ENCODE peak calls at places on chromosomes 7 and 10, in nine cellular contexts. V, Q, Z, P, M, T, G, O and W are unnamed samples.

GRCh38 chr10:86979977-86980448 is 11.7 kb downstream of the ADIRF start:
- DNase-seq in V (no peak), Q (no peak), Z (no peak), P (no peak), M (no peak), T (peak; percentile 60), G (no peak), O (no peak), W (no peak)

GRCh38 chr10:3935141-3935540 is 150.1 kb upstream of the KLF6 start:
- DNase-seq in V (no peak), Q (no peak), Z (peak; percentile 94), P (peak; percentile 93), M (peak; percentile 92), T (peak; percentile 91), G (peak; percentile 65), O (peak; percentile 48), W (peak; percentile 92)

GRCh38 chr10:126421745-126422144 is 33.5 kb upstream of the ADAM12 start:
- DNase-seq in V (no peak), Q (no peak), Z (peak; percentile 100), P (peak; percentile 99), M (peak; percentile 97), T (peak; percentile 97), G (no peak), O (no peak), W (peak; percentile 98)

GRCh38 chr10:110522365-110522988 is 24.8 kb downstream of the DUSP5 start:
- DNase-seq in V (no peak), Q (no peak), Z (peak; percentile 73), P (peak; percentile 60), M (no peak), T (peak; percentile 37), G (no peak), O (no peak), W (peak; percentile 50)

GRCh38 chr7:51459809-51460208 is 143.2 kb upstream of the COBL start:
- DNase-seq in V (no peak), Q (no peak), Z (no peak), P (no peak), M (no peak), T (no peak), G (no peak), O (no peak), W (no peak)

GRCh38 chr7:1950623-1951523 is 280.8 kb downstream of the ELFN1 start:
- DNase-seq in V (no peak), Q (no peak), Z (peak; percentile 19), P (peak; percentile 22), M (no peak), T (no peak), G (no peak), O (no peak), W (no peak)

GRCh38 chr10:64215088-64215487 is 693.9 kb downstream of the REEP3 start:
- DNase-seq in V (no peak), Q (no peak), Z (no peak), P (no peak), M (peak; percentile 3), T (no peak), G (no peak), O (no peak), W (no peak)

GRCh38 chr10:5871596-5871995 is 18.1 kb downstream of the ANKRD16 start:
- DNase-seq in V (no peak), Q (no peak), Z (no peak), P (no peak), M (no peak), T (no peak), G (no peak), O (no peak), W (no peak)

GRCh38 chr10:75984067-75984466 is 552.6 kb downstream of the LRMDA start:
- DNase-seq in V (no peak), Q (no peak), Z (no peak), P (no peak), M (no peak), T (no peak), G (no peak), O (no peak), W (no peak)

GRCh38 chr10:49277973-49278372 is 21.0 kb upstream of the C10orf71 start:
- DNase-seq in V (no peak), Q (no peak), Z (no peak), P (no peak), M (no peak), T (no peak), G (no peak), O (no peak), W (no peak)

GRCh38 chr10:123577921-123578461 is 88.2 kb upstream of the GPR26 start:
- DNase-seq in V (peak; percentile 33), Q (no peak), Z (no peak), P (no peak), M (no peak), T (no peak), G (no peak), O (no peak), W (no peak)

GRCh38 chr7:122901250-122901649 is 15.0 kb upstream of the CADPS2 start:
- DNase-seq in V (no peak), Q (no peak), Z (no peak), P (no peak), M (no peak), T (peak; percentile 4), G (no peak), O (no peak), W (no peak)

GRCh38 chr7:122902751-122903495 is 16.7 kb upstream of the CADPS2 start:
- DNase-seq in V (no peak), Q (no peak), Z (no peak), P (no peak), M (no peak), T (peak; percentile 4), G (no peak), O (no peak), W (no peak)
- H3K4me3 ChIP-seq in V (no peak overlapping the region), Q (no peak overlapping the region), Z (no peak overlapping the region), P (no peak overlapping the region), M (no peak overlapping the region), T (no peak overlapping the region), G (no peak overlapping the region), O (no peak overlapping the region), W (no peak overlapping the region)

GRCh38 chr7:79090543-79090942 is 362.9 kb downstream of the MAGI2 start:
- DNase-seq in V (no peak), Q (no peak), Z (peak; percentile 73), P (peak; percentile 43), M (no peak), T (no peak), G (no peak), O (no peak), W (no peak)
- TF ChIP-seq CTCF in V (no peak), Q (no peak), Z (no peak), P (no peak), M (no peak), T (no peak), G (no peak), O (no peak), W (no peak)

GRCh38 chr10:361203-362135 is 226.2 kb downstream of the ZMYND11 start:
- DNase-seq in V (no peak), Q (peak; percentile 41), Z (no peak), P (no peak), M (no peak), T (no peak), G (no peak), O (no peak), W (peak; percentile 39)
- H3K4me3 ChIP-seq in V (no peak overlapping the region), Q (no peak overlapping the region), Z (no peak overlapping the region), P (no peak overlapping the region), M (no peak overlapping the region), T (no peak overlapping the region), G (no peak overlapping the region), O (no peak overlapping the region), W (no peak overlapping the region)

DNA sequence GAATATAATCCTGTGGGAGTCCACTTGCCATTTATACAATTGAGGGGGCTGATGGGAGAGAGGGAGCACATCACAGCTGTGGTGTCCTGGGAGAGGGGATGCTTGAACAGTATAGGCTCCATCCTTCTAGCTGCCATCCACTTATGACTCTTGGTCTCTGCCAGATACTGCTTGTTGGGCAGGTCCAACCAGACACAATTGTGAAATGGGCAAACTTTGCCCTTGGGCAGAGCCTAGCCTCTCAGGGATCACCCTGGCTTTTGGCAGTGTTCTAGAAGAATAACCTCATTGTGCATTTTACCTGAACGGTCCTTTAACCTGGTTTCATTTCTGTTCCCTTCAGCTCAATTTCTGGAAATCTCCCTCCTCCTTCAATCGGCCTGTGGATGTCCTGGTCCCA is 6.0 kb downstream of the CPA4 start:
- DNase-seq in V (no peak), Q (no peak), Z (no peak), P (no peak), M (no peak), T (no peak), G (no peak), O (no peak), W (no peak)
- TF ChIP-seq CTCF in V (no peak), Q (no peak), Z (no peak), P (no peak), M (no peak), T (no peak), G (no peak), O (no peak), W (no peak)

GRCh38 chr10:60734226-60734625 is 44.1 kb upstream of the CDK1 start:
- DNase-seq in V (no peak), Q (no peak), Z (no peak), P (no peak), M (no peak), T (no peak), G (no peak), O (no peak), W (no peak)
- H3K4me3 ChIP-seq in V (no peak overlapping the region), Q (no peak overlapping the region), Z (no peak overlapping the region), P (no peak overlapping the region), M (no peak overlapping the region), T (no peak overlapping the region), G (no peak overlapping the region), O (no peak overlapping the region), W (no peak overlapping the region)

GRCh38 chr10:18164093-18164492 is 23.9 kb downstream of the CACNB2 start:
- DNase-seq in V (no peak), Q (no peak), Z (peak; percentile 85), P (peak; percentile 50), M (peak; percentile 66), T (peak; percentile 68), G (no peak), O (no peak), W (peak; percentile 84)
- TF ChIP-seq CTCF in V (no peak), Q (no peak), Z (no peak), P (no peak), M (no peak), T (no peak), G (no peak), O (no peak), W (no peak)